ENCODE peak calls at places on chromosomes 7 and 10, in five cellular contexts. P is H1, L is K562, R is GM12878, D is HepG2. G is an unnamed sample.
A peak's percentile ranks its signal among the peaks of the same experiment; 100 is the strongest.

GRCh38 chr7:359776-360361 is 69.9 kb downstream of the FOXL3 start:
- DNase-seq in P (no peak), L (no peak), R (no peak), D (no peak), G (no peak)

GRCh38 chr10:127117125-127117524 is 79.3 kb downstream of the INSYN2A start:
- DNase-seq in P (peak; percentile 13), L (peak; percentile 25), R (no peak), D (peak; percentile 12), G (no peak)

GRCh38 chr10:51895209-51895608 is 195.8 kb upstream of the CSTF2T start:
- DNase-seq in P (no peak), L (no peak), R (no peak), D (no peak), G (no peak)

GRCh38 chr10:30063098-30063497 is 3.7 kb upstream of the JCAD start:
- DNase-seq in P (no peak), L (no peak), R (no peak), D (no peak), G (no peak)

GRCh38 chr7:98286093-98286525 is 4.6 kb downstream of the BRI3 start:
- DNase-seq in P (no peak), L (peak; percentile 32), R (no peak), D (peak; percentile 30), G (peak; percentile 33)

GRCh38 chr7:63899691-63900393 is 98.8 kb upstream of the ZNF722 start:
- DNase-seq in P (no peak), L (peak; percentile 52), R (no peak), D (no peak), G (peak; percentile 95)

GRCh38 chr7:17009007-17009719 is 127.4 kb upstream of the AGR3 start:
- DNase-seq in P (no peak), L (no peak), R (no peak), D (peak; percentile 18), G (no peak)

GRCh38 chr10:90787906-90788491 is 69.8 kb downstream of the HTR7 start:
- DNase-seq in P (no peak), L (peak; percentile 9), R (no peak), D (peak; percentile 9), G (peak; percentile 36)

GRCh38 chr10:17682236-17682946 is 38.4 kb downstream of the STAM start:
- DNase-seq in P (no peak), L (no peak), R (no peak), D (no peak), G (no peak)

GRCh38 chr10:78109210-78109609 is 75.5 kb downstream of the RPS24 start:
- DNase-seq in P (peak; percentile 10), L (no peak), R (no peak), D (no peak), G (no peak)

GRCh38 chr10:98257198-98257597 is 10.8 kb downstream of the LOXL4 start:
- DNase-seq in P (no peak), L (no peak), R (no peak), D (no peak), G (no peak)

GRCh38 chr7:2967705-2968104 is 76.0 kb downstream of the CARD11 start:
- DNase-seq in P (no peak), L (no peak), R (no peak), D (no peak), G (no peak)

GRCh38 chr7:98354511-98355249 is 46.2 kb downstream of the BAIAP2L1 start:
- DNase-seq in P (peak; percentile 33), L (no peak), R (no peak), D (peak; percentile 62), G (no peak)

GRCh38 chr10:70751356-70751755 is 33.8 kb downstream of the TBATA start:
- DNase-seq in P (no peak), L (no peak), R (no peak), D (no peak), G (no peak)

GRCh38 chr10:113471241-113471996 is 81.4 kb upstream of the HABP2 start:
- DNase-seq in P (no peak), L (no peak), R (no peak), D (no peak), G (no peak)

GRCh38 chr7:137544450-137545058 is 201.0 kb upstream of the PTN start:
- DNase-seq in P (no peak), L (no peak), R (no peak), D (no peak), G (peak; percentile 34)

GRCh38 chr10:126350216-126350992 is 37.9 kb downstream of the ADAM12 start:
- DNase-seq in P (no peak), L (no peak), R (no peak), D (no peak), G (peak; percentile 58)

GRCh38 chr10:71092812-71093391 is 119.5 kb upstream of the UNC5B start:
- DNase-seq in P (no peak), L (no peak), R (no peak), D (no peak), G (no peak)

GRCh38 chr7:36278767-36279171 is 110.9 kb upstream of the ANLN start:
- DNase-seq in P (no peak), L (no peak), R (no peak), D (no peak), G (peak; percentile 67)

GRCh38 chr7:103445228-103446020 is 583 bp downstream of the SLC26A5 start:
- DNase-seq in P (no peak), L (no peak), R (no peak), D (no peak), G (peak; percentile 86)

GRCh38 chr7:29929018-29929807 is 60.4 kb downstream of the SCRN1 start:
- DNase-seq in P (no peak), L (no peak), R (no peak), D (no peak), G (no peak)

GRCh38 chr10:92627845-92628480 is 35.0 kb downstream of the KIF11 start:
- DNase-seq in P (no peak), L (no peak), R (no peak), D (no peak), G (peak; percentile 11)

GRCh38 chr7:43105521-43106120 is 6.8 kb upstream of the HECW1 start:
- DNase-seq in P (no peak), L (no peak), R (no peak), D (no peak), G (no peak)

GRCh38 chr7:138338361-138338760 is 121.7 kb upstream of the TRIM24 start:
- DNase-seq in P (no peak), L (no peak), R (no peak), D (no peak), G (peak; percentile 13)

GRCh38 chr7:80937336-80937735 is 18.5 kb upstream of the SEMA3C start:
- DNase-seq in P (no peak), L (no peak), R (no peak), D (no peak), G (peak; percentile 37)

GRCh38 chr7:95684037-95684436 is 87.7 kb upstream of the PDK4 start:
- DNase-seq in P (no peak), L (peak; percentile 19), R (no peak), D (peak; percentile 21), G (no peak)

GRCh38 chr10:133294189-133294588 is 14.5 kb downstream of the TUBGCP2 start:
- DNase-seq in P (no peak), L (no peak), R (no peak), D (no peak), G (no peak)

GRCh38 chr7:33539198-33539597 is 366.1 kb upstream of the BMPER start:
- DNase-seq in P (no peak), L (no peak), R (no peak), D (no peak), G (no peak)

DNA sequence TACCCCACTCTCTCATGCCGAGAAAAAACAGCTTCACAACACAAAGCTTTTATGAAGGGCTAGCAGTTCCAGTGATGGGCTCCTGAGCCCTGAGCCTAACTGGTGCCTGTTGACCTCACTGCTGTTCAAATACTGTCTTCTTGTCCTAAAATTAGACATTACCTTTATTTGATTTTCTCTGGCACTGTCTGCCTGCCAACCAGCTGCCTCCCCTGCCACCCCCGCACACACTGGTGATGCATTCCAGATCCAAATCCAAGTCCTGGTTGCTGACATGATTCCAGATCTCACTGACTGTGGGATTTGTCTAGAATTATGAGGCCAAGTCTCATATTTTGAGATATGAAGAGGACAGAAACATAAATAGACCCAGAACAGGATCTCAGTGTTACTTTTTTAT is 816.2 kb downstream of the NRG3 start:
- DNase-seq in P (no peak), L (no peak), R (no peak), D (no peak), G (no peak)
- TF ChIP-seq USF2 in P (no peak), L (no peak), R (no peak), D (no peak), G (no peak)

GRCh38 chr10:44058259-44058658 is 326.6 kb downstream of the CXCL12 start:
- DNase-seq in P (no peak), L (no peak), R (no peak), D (no peak), G (no peak)
- H3K27me3 ChIP-seq in P (no peaks in the 10 kb centered on the region), L (peaks cover 20% of the 10 kb centered on the region), R (no peaks in the 10 kb centered on the region), D (peaks cover 28% of the 10 kb centered on the region), G (no peaks in the 10 kb centered on the region)

DNA sequence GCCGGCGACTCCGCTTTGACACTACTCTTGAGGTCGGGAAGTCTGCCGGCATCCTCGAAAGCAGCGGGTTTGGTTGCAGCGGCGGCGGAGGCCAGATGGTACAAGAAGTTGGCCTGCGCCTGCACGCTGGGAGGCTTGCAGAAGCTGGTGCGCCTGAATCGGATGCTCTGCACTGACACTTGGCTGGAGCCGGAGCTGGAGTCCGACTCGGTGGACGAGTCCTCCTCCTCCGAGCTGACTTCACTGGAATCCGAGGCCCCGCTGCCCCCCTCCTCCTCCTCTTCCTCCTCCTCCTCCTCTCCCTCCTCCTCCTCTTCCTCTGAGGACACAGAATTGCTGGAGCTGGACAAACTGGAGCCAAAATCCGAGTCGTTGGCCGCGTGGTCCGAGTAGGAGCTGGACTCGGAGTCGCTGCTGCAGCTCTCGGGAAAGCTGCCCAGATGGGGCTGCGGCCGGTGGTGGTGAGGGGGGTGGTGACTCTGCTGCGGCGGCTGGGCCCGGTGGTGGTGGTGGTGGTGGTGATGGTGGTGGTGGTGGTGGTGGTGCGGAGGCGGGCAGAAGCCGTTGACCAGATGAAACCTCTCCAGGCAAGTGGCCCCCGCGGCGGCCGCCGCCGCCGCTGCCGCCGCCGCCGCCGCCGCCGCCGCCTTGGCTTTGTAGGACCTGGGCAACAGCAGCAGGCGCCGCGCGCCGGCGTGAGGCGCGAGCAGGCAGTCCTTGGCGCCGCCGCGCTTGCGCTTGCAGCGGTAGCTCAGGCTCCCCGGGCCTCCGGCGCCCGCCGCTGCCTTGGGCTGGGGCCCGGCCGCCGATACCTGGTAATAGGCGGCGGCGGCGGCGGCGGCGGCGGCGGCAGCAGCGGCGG is 9.0 kb downstream of the SKIDA1 start:
- DNase-seq in P (no peak), L (peak; percentile 49), R (no peak), D (no peak), G (peak; percentile 67)
- TF ChIP-seq MAX in P (peak; percentile 32), L (no peak), R (no peak), D (peak; percentile 37), G (peak; percentile 45)

GRCh38 chr7:130069179-130069977 is 956 bp upstream of the KLHDC10 start:
- DNase-seq in P (no peak), L (no peak), R (no peak), D (peak; percentile 61), G (no peak)

GRCh38 chr7:130069978-130070899 is at the start of gene KLHDC10:
- DNase-seq in P (peak; percentile 94), L (peak; percentile 99), R (peak; percentile 97), D (peak; percentile 97), G (peak; percentile 99)

GRCh38 chr7:130070900-130071622 is 727 bp downstream of the KLHDC10 start:
- DNase-seq in P (no peak), L (no peak), R (no peak), D (no peak), G (no peak)

GRCh38 chr7:130071701-130072622 is 1.6 kb downstream of the KLHDC10 start:
- DNase-seq in P (peak; percentile 17), L (peak; percentile 72), R (peak; percentile 70), D (peak; percentile 84), G (peak; percentile 79)
- TF ChIP-seq USF2 in P (peak; percentile 59), L (peak; percentile 62), R (no peak), D (no peak), G (no peak)

GRCh38 chr7:111532625-111533024 is 29.7 kb downstream of the IMMP2L start:
- DNase-seq in P (no peak), L (no peak), R (no peak), D (no peak), G (peak; percentile 15)
- H3K27me3 ChIP-seq in P (no peaks in the 10 kb centered on the region), L (no peaks in the 10 kb centered on the region), R (no peaks in the 10 kb centered on the region), D (no peaks in the 10 kb centered on the region), G (no peaks in the 10 kb centered on the region)

GRCh38 chr10:102352066-102352715 is 43.3 kb upstream of the NFKB2 start:
- DNase-seq in P (no peak), L (peak; percentile 65), R (no peak), D (peak; percentile 51), G (peak; percentile 78)
- TF ChIP-seq MAX in P (no peak), L (no peak), R (no peak), D (no peak), G (no peak)

G was measured in SK-N-SH.